ENCODE peak calls at places on chromosomes 4 and X, in eight cellular contexts. One of them, this sample, is unnamed. For H3K4me1, the result is how much of the 10 kb centered on the place peaks cover.

GRCh38 chr4:88106205-88106604 is 52.2 kb downstream of the ABCG2 start:
- DNase-seq in IMR-90: peak
- DNase-seq in colonic mucosa: no peak
- DNase-seq in lower lobe of right lung: no peak
- DNase-seq in mucosa of descending colon: no peak
- DNase-seq in upper lobe of right lung: no peak
- DNase-seq in PC-3: peak
- DNase-seq in MM.1S: no peak
- DNase-seq in this sample: no peak

GRCh38 chr4:95551653-95552052 is 2.9 kb upstream of the UNC5C start:
- DNase-seq in IMR-90: no peak
- DNase-seq in colonic mucosa: no peak
- DNase-seq in lower lobe of right lung: no peak
- DNase-seq in mucosa of descending colon: no peak
- DNase-seq in upper lobe of right lung: no peak
- DNase-seq in PC-3: no peak
- DNase-seq in MM.1S: no peak
- DNase-seq in this sample: no peak

GRCh38 chr4:54077812-54078211 is 13.4 kb upstream of the CHIC2 start:
- DNase-seq in IMR-90: peak
- DNase-seq in colonic mucosa: no peak
- DNase-seq in lower lobe of right lung: no peak
- DNase-seq in mucosa of descending colon: no peak
- DNase-seq in upper lobe of right lung: no peak
- DNase-seq in PC-3: peak
- DNase-seq in MM.1S: no peak
- DNase-seq in this sample: no peak

GRCh38 chrX:46327229-46328081 is 217.8 kb downstream of the ZNF674 start:
- DNase-seq in IMR-90: no peak
- DNase-seq in colonic mucosa: peak
- DNase-seq in lower lobe of right lung: peak
- DNase-seq in mucosa of descending colon: peak
- DNase-seq in upper lobe of right lung: peak
- DNase-seq in PC-3: peak
- DNase-seq in MM.1S: no peak
- DNase-seq in this sample: peak

GRCh38 chrX:118116308-118117068 is at the start of gene KLHL13:
- DNase-seq in IMR-90: peak
- DNase-seq in colonic mucosa: peak
- DNase-seq in lower lobe of right lung: peak
- DNase-seq in mucosa of descending colon: peak
- DNase-seq in upper lobe of right lung: peak
- DNase-seq in PC-3: peak
- DNase-seq in MM.1S: no peak
- DNase-seq in this sample: peak

GRCh38 chr4:108690738-108691137 is 40.3 kb downstream of the OSTC start:
- DNase-seq in IMR-90: no peak
- DNase-seq in colonic mucosa: no peak
- DNase-seq in lower lobe of right lung: no peak
- DNase-seq in mucosa of descending colon: no peak
- DNase-seq in upper lobe of right lung: no peak
- DNase-seq in PC-3: no peak
- DNase-seq in MM.1S: no peak
- DNase-seq in this sample: no peak

GRCh38 chr4:106351016-106351415 is 17.6 kb downstream of the GIMD1 start:
- DNase-seq in IMR-90: no peak
- DNase-seq in colonic mucosa: no peak
- DNase-seq in lower lobe of right lung: no peak
- DNase-seq in mucosa of descending colon: no peak
- DNase-seq in upper lobe of right lung: no peak
- DNase-seq in PC-3: no peak
- DNase-seq in MM.1S: no peak
- DNase-seq in this sample: no peak

GRCh38 chr4:54571762-54572542 is 85.8 kb upstream of the KIT start:
- DNase-seq in IMR-90: no peak
- DNase-seq in colonic mucosa: no peak
- DNase-seq in lower lobe of right lung: no peak
- DNase-seq in mucosa of descending colon: no peak
- DNase-seq in upper lobe of right lung: no peak
- DNase-seq in PC-3: no peak
- DNase-seq in MM.1S: no peak
- DNase-seq in this sample: no peak

GRCh38 chrX:110208092-110208491 is 109.8 kb downstream of the AMMECR1 start:
- DNase-seq in IMR-90: no peak
- DNase-seq in colonic mucosa: no peak
- DNase-seq in lower lobe of right lung: no peak
- DNase-seq in mucosa of descending colon: no peak
- DNase-seq in upper lobe of right lung: no peak
- DNase-seq in PC-3: peak
- DNase-seq in MM.1S: no peak
- DNase-seq in this sample: no peak

GRCh38 chrX:108217877-108218276 is 126.3 kb downstream of the ATG4A start:
- DNase-seq in IMR-90: no peak
- DNase-seq in colonic mucosa: no peak
- DNase-seq in lower lobe of right lung: no peak
- DNase-seq in mucosa of descending colon: no peak
- DNase-seq in upper lobe of right lung: no peak
- DNase-seq in PC-3: no peak
- DNase-seq in MM.1S: no peak
- DNase-seq in this sample: peak

GRCh38 chrX:54012830-54013500 is 31.3 kb downstream of the PHF8 start:
- DNase-seq in IMR-90: no peak
- DNase-seq in colonic mucosa: no peak
- DNase-seq in lower lobe of right lung: no peak
- DNase-seq in mucosa of descending colon: no peak
- DNase-seq in upper lobe of right lung: no peak
- DNase-seq in PC-3: no peak
- DNase-seq in MM.1S: no peak
- DNase-seq in this sample: no peak

GRCh38 chrX:39470588-39471155 is 627.1 kb downstream of the BCOR start:
- DNase-seq in IMR-90: peak
- DNase-seq in colonic mucosa: peak
- DNase-seq in lower lobe of right lung: no peak
- DNase-seq in mucosa of descending colon: no peak
- DNase-seq in upper lobe of right lung: no peak
- DNase-seq in PC-3: no peak
- DNase-seq in MM.1S: no peak
- DNase-seq in this sample: peak

GRCh38 chrX:134013092-134013497 is 27.7 kb upstream of the GPC3 start:
- DNase-seq in IMR-90: no peak
- DNase-seq in colonic mucosa: no peak
- DNase-seq in lower lobe of right lung: no peak
- DNase-seq in mucosa of descending colon: no peak
- DNase-seq in upper lobe of right lung: no peak
- DNase-seq in PC-3: peak
- DNase-seq in MM.1S: no peak
- DNase-seq in this sample: no peak

GRCh38 chrX:84729809-84730208 is 227.6 kb upstream of the HDX start:
- DNase-seq in IMR-90: peak
- DNase-seq in colonic mucosa: no peak
- DNase-seq in lower lobe of right lung: no peak
- DNase-seq in mucosa of descending colon: no peak
- DNase-seq in upper lobe of right lung: no peak
- DNase-seq in PC-3: peak
- DNase-seq in MM.1S: peak
- DNase-seq in this sample: peak

GRCh38 chrX:48684134-48684533 is 535 bp downstream of the WAS start:
- DNase-seq in IMR-90: no peak
- DNase-seq in colonic mucosa: no peak
- DNase-seq in lower lobe of right lung: no peak
- DNase-seq in mucosa of descending colon: no peak
- DNase-seq in upper lobe of right lung: no peak
- DNase-seq in PC-3: no peak
- DNase-seq in MM.1S: no peak
- DNase-seq in this sample: no peak
- H3K4me3 ChIP-seq in IMR-90: no peak
- H3K4me3 ChIP-seq in colonic mucosa: peak
- H3K4me3 ChIP-seq in lower lobe of right lung: peak
- H3K4me3 ChIP-seq in mucosa of descending colon: no peak
- H3K4me3 ChIP-seq in upper lobe of right lung: peak
- H3K4me3 ChIP-seq in PC-3: no peak
- H3K4me3 ChIP-seq in MM.1S: peak
- H3K4me3 ChIP-seq in this sample: no peak

DNA sequence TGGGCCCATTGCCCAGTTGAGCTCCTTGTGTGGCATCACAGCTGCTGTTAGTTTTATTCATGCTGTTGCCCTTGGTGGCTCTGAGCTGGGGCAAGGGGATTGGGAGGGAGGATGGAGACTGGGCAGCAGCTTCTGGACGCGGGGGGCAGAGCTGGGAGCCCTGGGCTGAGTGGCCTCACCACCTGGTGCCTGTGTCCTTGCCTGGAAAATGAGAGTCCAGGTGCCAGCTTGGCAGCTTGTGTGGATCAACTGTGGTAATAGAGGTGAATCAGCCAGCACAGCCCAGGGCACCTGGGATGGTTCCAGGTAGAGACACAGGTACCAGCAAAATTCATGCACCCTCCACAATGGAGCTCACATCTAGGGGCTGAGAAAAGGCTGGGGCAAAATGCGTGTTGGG is 3.6 kb upstream of the TBC1D14 start:
- DNase-seq in IMR-90: no peak
- DNase-seq in colonic mucosa: no peak
- DNase-seq in lower lobe of right lung: no peak
- DNase-seq in mucosa of descending colon: no peak
- DNase-seq in upper lobe of right lung: no peak
- DNase-seq in PC-3: no peak
- DNase-seq in MM.1S: no peak
- DNase-seq in this sample: no peak
- H3K4me1 ChIP-seq in IMR-90: under half
- H3K4me1 ChIP-seq in colonic mucosa: under half
- H3K4me1 ChIP-seq in lower lobe of right lung: under half
- H3K4me1 ChIP-seq in mucosa of descending colon: under half
- H3K4me1 ChIP-seq in upper lobe of right lung: under half
- H3K4me1 ChIP-seq in PC-3: under half
- H3K4me1 ChIP-seq in MM.1S: under half
- H3K4me1 ChIP-seq in this sample: under half

DNA sequence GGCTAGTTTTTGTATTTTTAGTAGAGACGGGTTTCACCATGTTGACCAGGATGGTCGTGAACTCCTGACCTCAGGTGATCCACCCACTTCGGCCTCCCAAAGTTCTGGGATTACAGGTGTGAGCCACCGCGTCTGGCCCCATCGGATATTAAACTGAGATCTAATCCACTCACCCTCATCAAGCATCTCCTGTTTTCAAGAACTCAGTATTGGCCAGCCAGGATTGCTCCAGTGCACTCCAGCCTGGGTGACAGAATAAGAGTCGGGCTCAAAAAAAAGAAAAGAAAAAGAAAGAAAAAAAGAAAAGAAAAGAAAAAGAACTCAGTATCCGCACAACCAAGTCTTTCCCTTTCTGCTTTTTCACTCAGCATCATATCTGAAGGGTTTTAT is 167.6 kb downstream of the OR13H1 start:
- DNase-seq in IMR-90: no peak
- DNase-seq in colonic mucosa: no peak
- DNase-seq in lower lobe of right lung: no peak
- DNase-seq in mucosa of descending colon: no peak
- DNase-seq in upper lobe of right lung: no peak
- DNase-seq in PC-3: no peak
- DNase-seq in MM.1S: no peak
- DNase-seq in this sample: no peak
- H3K4me3 ChIP-seq in IMR-90: peak
- H3K4me3 ChIP-seq in colonic mucosa: peak
- H3K4me3 ChIP-seq in lower lobe of right lung: no peak
- H3K4me3 ChIP-seq in mucosa of descending colon: no peak
- H3K4me3 ChIP-seq in upper lobe of right lung: no peak
- H3K4me3 ChIP-seq in PC-3: no peak
- H3K4me3 ChIP-seq in MM.1S: peak
- H3K4me3 ChIP-seq in this sample: no peak

GRCh38 chr4:145488310-145488709 is 6.7 kb downstream of the SMAD1 start:
- DNase-seq in IMR-90: no peak
- DNase-seq in colonic mucosa: no peak
- DNase-seq in lower lobe of right lung: no peak
- DNase-seq in mucosa of descending colon: no peak
- DNase-seq in upper lobe of right lung: no peak
- DNase-seq in PC-3: no peak
- DNase-seq in MM.1S: peak
- DNase-seq in this sample: no peak

GRCh38 chr4:145487626-145488025 is 6.0 kb downstream of the SMAD1 start:
- DNase-seq in IMR-90: no peak
- DNase-seq in colonic mucosa: no peak
- DNase-seq in lower lobe of right lung: no peak
- DNase-seq in mucosa of descending colon: no peak
- DNase-seq in upper lobe of right lung: no peak
- DNase-seq in PC-3: no peak
- DNase-seq in MM.1S: peak
- DNase-seq in this sample: no peak

GRCh38 chr4:145485120-145485519 is 3.5 kb downstream of the SMAD1 start:
- DNase-seq in IMR-90: no peak
- DNase-seq in colonic mucosa: no peak
- DNase-seq in lower lobe of right lung: no peak
- DNase-seq in mucosa of descending colon: no peak
- DNase-seq in upper lobe of right lung: no peak
- DNase-seq in PC-3: no peak
- DNase-seq in MM.1S: no peak
- DNase-seq in this sample: no peak

GRCh38 chr4:145484240-145484846 is 2.7 kb downstream of the SMAD1 start:
- DNase-seq in IMR-90: no peak
- DNase-seq in colonic mucosa: no peak
- DNase-seq in lower lobe of right lung: no peak
- DNase-seq in mucosa of descending colon: no peak
- DNase-seq in upper lobe of right lung: no peak
- DNase-seq in PC-3: no peak
- DNase-seq in MM.1S: no peak
- DNase-seq in this sample: no peak

DNA sequence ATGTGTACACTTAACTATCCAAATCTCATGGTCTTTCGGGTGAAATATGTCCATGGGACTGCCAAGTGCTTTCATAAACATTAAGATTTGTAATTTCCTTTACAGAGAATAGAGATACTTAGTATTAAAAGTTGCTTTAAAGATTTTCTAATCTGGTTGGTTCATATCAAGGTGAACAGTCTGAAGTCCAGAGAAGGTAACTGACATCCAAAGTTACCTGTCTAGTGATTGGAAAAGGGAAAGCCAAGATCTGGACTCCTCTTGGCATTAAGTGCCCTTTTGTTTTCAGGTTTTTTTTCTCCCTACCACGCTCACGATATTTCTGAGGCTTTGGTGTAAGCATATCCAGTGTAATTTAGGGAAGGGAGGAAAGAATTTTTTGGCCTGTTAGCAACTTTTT is 5.0 kb downstream of the SMAD1 start:
- DNase-seq in IMR-90: no peak
- DNase-seq in colonic mucosa: no peak
- DNase-seq in lower lobe of right lung: no peak
- DNase-seq in mucosa of descending colon: no peak
- DNase-seq in upper lobe of right lung: no peak
- DNase-seq in PC-3: no peak
- DNase-seq in MM.1S: no peak
- DNase-seq in this sample: no peak
- H3K4me1 ChIP-seq in IMR-90: under half
- H3K4me1 ChIP-seq in colonic mucosa: under half
- H3K4me1 ChIP-seq in lower lobe of right lung: under half
- H3K4me1 ChIP-seq in mucosa of descending colon: under half
- H3K4me1 ChIP-seq in upper lobe of right lung: under half
- H3K4me1 ChIP-seq in PC-3: under half
- H3K4me1 ChIP-seq in MM.1S: under half
- H3K4me1 ChIP-seq in this sample: under half

This sample was measured in right cardiac atrium.